ENCODE peak calls at places on chromosomes 3 and 15, in five cellular contexts. X, B, F, M and Z are unnamed samples.

GRCh38 chr3:15377961-15378791 is 45.8 kb upstream of the SH3BP5 start:
- DNase-seq in X (peak), B (peak), F (peak), M (peak), Z (peak)

GRCh38 chr3:127736801-127737539 is 64.2 kb downstream of the ABTB1 start:
- DNase-seq in X (no peak), B (no peak), F (no peak), M (no peak), Z (no peak)

GRCh38 chr3:124557433-124558232 is 172.6 kb upstream of the UMPS start:
- DNase-seq in X (peak), B (peak), F (no peak), M (no peak), Z (no peak)

GRCh38 chr15:39487180-39487735 is 93.6 kb upstream of the THBS1 start:
- DNase-seq in X (no peak), B (no peak), F (no peak), M (no peak), Z (no peak)

GRCh38 chr3:44561076-44561475 is 6.1 kb downstream of the ZKSCAN7 start:
- DNase-seq in X (no peak), B (no peak), F (no peak), M (no peak), Z (no peak)

GRCh38 chr3:179256813-179257212 is 5.9 kb upstream of the KCNMB3 start:
- DNase-seq in X (no peak), B (no peak), F (no peak), M (no peak), Z (no peak)

GRCh38 chr3:56135941-56136340 is 332.3 kb downstream of the ERC2 start:
- DNase-seq in X (no peak), B (no peak), F (no peak), M (no peak), Z (peak)

GRCh38 chr3:49422379-49423248 is at the start of gene AMT:
- DNase-seq in X (no peak), B (no peak), F (peak), M (no peak), Z (no peak)

GRCh38 chr3:64011685-64012084 is 11.6 kb downstream of the PSMD6 start:
- DNase-seq in X (peak), B (no peak), F (no peak), M (peak), Z (no peak)

GRCh38 chr3:8443829-8444791 is 57.5 kb upstream of the LMCD1 start:
- DNase-seq in X (peak), B (peak), F (peak), M (no peak), Z (peak)

GRCh38 chr3:126621171-126621570 is 33.8 kb downstream of the TXNRD3 start:
- DNase-seq in X (no peak), B (peak), F (no peak), M (no peak), Z (peak)